ENCODE peak calls at places on chromosomes 4 and X, in six cellular contexts. Z is PC-3, I is GM23338, P is MM.1S, Q is neural progenitor cell, N is PC-9. Y is an unnamed sample.
A peak's percentile ranks its signal among the peaks of the same experiment; 100 is the strongest.

GRCh38 chrX:10189317-10190268 is 32.8 kb downstream of the CLCN4 start:
- DNase-seq in Z (peak; percentile 86), I (peak; percentile 73), P (peak; percentile 55), Q (peak; percentile 74), N (peak; percentile 62), Y (peak; percentile 58)

GRCh38 chrX:154718607-154719006 is 32.3 kb downstream of the GAB3 start:
- DNase-seq in Z (no peak), I (no peak), P (no peak), Q (no peak), N (no peak), Y (no peak)

GRCh38 chrX:45070116-45071007 is 130.3 kb downstream of the DIPK2B start:
- DNase-seq in Z (peak; percentile 68), I (peak; percentile 41), P (peak; percentile 11), Q (peak; percentile 27), N (no peak), Y (peak; percentile 52)

GRCh38 chr4:6143603-6144181 is 56.7 kb downstream of the JAKMIP1 start:
- DNase-seq in Z (no peak), I (no peak), P (no peak), Q (no peak), N (no peak), Y (no peak)

GRCh38 chr4:102449751-102450352 is 51.3 kb upstream of the NFKB1 start:
- DNase-seq in Z (peak; percentile 73), I (peak; percentile 75), P (peak; percentile 83), Q (peak; percentile 70), N (peak; percentile 13), Y (peak; percentile 73)

GRCh38 chr4:182827166-182827565 is 90.0 kb downstream of the DCTD start:
- DNase-seq in Z (no peak), I (no peak), P (no peak), Q (no peak), N (no peak), Y (no peak)

GRCh38 chr4:79823148-79823763 is 249.8 kb downstream of the ANTXR2 start:
- DNase-seq in Z (peak; percentile 45), I (no peak), P (no peak), Q (no peak), N (no peak), Y (peak; percentile 46)

GRCh38 chrX:116975517-116975916 is 512.7 kb upstream of the CT83 start:
- DNase-seq in Z (no peak), I (no peak), P (no peak), Q (no peak), N (no peak), Y (no peak)

GRCh38 chr4:63582997-63583396 is 826.3 kb downstream of the TECRL start:
- DNase-seq in Z (no peak), I (no peak), P (no peak), Q (no peak), N (no peak), Y (no peak)

GRCh38 chr4:102525099-102525498 is 23.9 kb downstream of the NFKB1 start:
- DNase-seq in Z (no peak), I (no peak), P (no peak), Q (no peak), N (no peak), Y (peak; percentile 24)

GRCh38 chr4:15457401-15458201 is 12.1 kb upstream of the CC2D2A start:
- DNase-seq in Z (peak; percentile 46), I (peak; percentile 64), P (peak; percentile 62), Q (peak; percentile 46), N (no peak), Y (peak; percentile 78)

GRCh38 chr4:122689972-122690371 is 42.5 kb upstream of the BBS12 start:
- DNase-seq in Z (no peak), I (no peak), P (peak; percentile 89), Q (no peak), N (no peak), Y (no peak)

GRCh38 chr4:16761031-16761430 is 137.4 kb downstream of the LDB2 start:
- DNase-seq in Z (no peak), I (no peak), P (no peak), Q (no peak), N (no peak), Y (no peak)

GRCh38 chr4:172871381-172871780 is 297.2 kb upstream of the GALNT7 start:
- DNase-seq in Z (no peak), I (peak; percentile 27), P (no peak), Q (no peak), N (no peak), Y (no peak)

GRCh38 chr4:15336410-15337184 is 91.2 kb upstream of the C1QTNF7 start:
- DNase-seq in Z (peak; percentile 16), I (peak; percentile 12), P (no peak), Q (no peak), N (no peak), Y (peak; percentile 69)

GRCh38 chr4:1288786-1289185 is 905 bp upstream of the MAEA start:
- DNase-seq in Z (no peak), I (no peak), P (no peak), Q (no peak), N (no peak), Y (peak; percentile 2)

GRCh38 chrX:24465524-24465850 is 401 bp downstream of the PDK3 start:
- DNase-seq in Z (no peak), I (peak; percentile 1), P (no peak), Q (no peak), N (no peak), Y (no peak)

GRCh38 chr4:169238445-169238844 is 32.3 kb downstream of the SH3RF1 start:
- DNase-seq in Z (peak; percentile 58), I (no peak), P (no peak), Q (no peak), N (no peak), Y (peak; percentile 68)

GRCh38 chr4:105186701-105187158 is 40.1 kb downstream of the TET2 start:
- DNase-seq in Z (peak; percentile 14), I (no peak), P (no peak), Q (no peak), N (no peak), Y (peak; percentile 46)

GRCh38 chr4:159765402-159765801 is 662.5 kb downstream of the RAPGEF2 start:
- DNase-seq in Z (peak; percentile 14), I (no peak), P (no peak), Q (no peak), N (no peak), Y (peak; percentile 0)

GRCh38 chr4:54092800-54093608 is 7.0 kb upstream of the GSX2 start:
- DNase-seq in Z (no peak), I (no peak), P (no peak), Q (peak; percentile 27), N (no peak), Y (no peak)
- TF ChIP-seq EZH2 in Z (no peak), I (peak; percentile 82), P (no peak), Q (peak; percentile 68), N (no peak), Y (no peak)

GRCh38 chrX:1502241-1502640 is 34.7 kb downstream of the P2RY8 start:
- DNase-seq in Z (no peak), I (no peak), P (no peak), Q (no peak), N (no peak), Y (no peak)
- H3F3A ChIP-seq in Z (no peaks in the 10 kb centered on the region), I (no peaks in the 10 kb centered on the region), P (peaks cover 6% of the 10 kb centered on the region), Q (no peaks in the 10 kb centered on the region), N (no peaks in the 10 kb centered on the region), Y (no peaks in the 10 kb centered on the region)

GRCh38 chrX:153642655-153643430 is 4.2 kb upstream of the DUSP9 start:
- DNase-seq in Z (no peak), I (peak; percentile 18), P (no peak), Q (no peak), N (no peak), Y (no peak)
- TF ChIP-seq EZH2 in Z (no peak), I (no peak), P (no peak), Q (no peak), N (no peak), Y (no peak)

GRCh38 chr4:7803992-7804758 is 135.5 kb downstream of the AFAP1 start:
- DNase-seq in Z (peak; percentile 77), I (peak; percentile 93), P (peak; percentile 66), Q (peak; percentile 89), N (peak; percentile 76), Y (peak; percentile 84)
- H3F3A ChIP-seq in Z (no peaks in the 10 kb centered on the region), I (peaks cover 7% of the 10 kb centered on the region), P (no peaks in the 10 kb centered on the region), Q (peaks cover 24% of the 10 kb centered on the region), N (peaks cover 60% of the 10 kb centered on the region), Y (peaks cover 64% of the 10 kb centered on the region)

DNA sequence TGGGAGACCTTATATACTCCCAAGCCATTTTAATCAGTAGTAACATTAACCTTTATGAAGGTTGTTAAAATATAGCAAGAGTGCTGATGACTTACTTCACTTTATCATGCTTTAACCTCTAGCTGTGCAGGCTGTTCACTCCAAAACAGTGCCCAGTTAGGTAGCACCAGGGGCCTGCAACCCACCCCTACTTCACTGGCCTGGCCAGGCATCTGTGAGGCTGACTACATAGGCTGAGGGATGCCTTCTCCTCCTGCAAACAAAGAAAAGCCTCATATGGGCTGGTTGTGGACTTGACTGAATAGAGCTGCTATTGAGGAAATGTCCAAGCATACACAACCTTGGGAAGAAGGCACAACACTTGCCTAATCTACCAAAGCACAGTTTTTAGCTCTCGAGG is 172.8 kb downstream of the SHROOM3 start:
- DNase-seq in Z (no peak), I (no peak), P (no peak), Q (no peak), N (no peak), Y (no peak)
- TF ChIP-seq EZH2 in Z (no peak), I (no peak), P (no peak), Q (no peak), N (no peak), Y (no peak)

Y was measured in GM23248.